ENCODE peak calls at places on chromosomes 16 and 17, in five cellular contexts. H, D, O, R and Z are unnamed samples.

GRCh38 chr17:47209499-47209898 is 351 bp downstream of the MYL4 start:
- DNase-seq in H (no peak), D (no peak), O (no peak), R (no peak), Z (no peak)

GRCh38 chr17:27644586-27644985 is 13.6 kb downstream of the LGALS9 start:
- DNase-seq in H (no peak), D (no peak), O (no peak), R (no peak), Z (peak)

GRCh38 chr17:67506966-67507365 is 129.9 kb downstream of the PITPNC1 start:
- DNase-seq in H (no peak), D (no peak), O (no peak), R (no peak), Z (no peak)

GRCh38 chr17:16912021-16912962 is 59.6 kb downstream of the TNFRSF13B start:
- DNase-seq in H (no peak), D (peak), O (no peak), R (no peak), Z (no peak)

GRCh38 chr17:13931752-13932477 is 137.4 kb upstream of the COX10 start:
- DNase-seq in H (no peak), D (peak), O (peak), R (no peak), Z (peak)

GRCh38 chr17:60086822-60087591 is 8.3 kb upstream of the HEATR6 start:
- DNase-seq in H (no peak), D (no peak), O (no peak), R (no peak), Z (peak)

GRCh38 chr16:15032547-15033308 is 23.1 kb downstream of the NTAN1 start:
- DNase-seq in H (no peak), D (no peak), O (no peak), R (no peak), Z (no peak)

GRCh38 chr17:40283662-40284061 is 4.0 kb upstream of the CDC6 start:
- DNase-seq in H (no peak), D (no peak), O (no peak), R (peak), Z (peak)

GRCh38 chr17:76529224-76529642 is 8.3 kb downstream of the CYGB start:
- DNase-seq in H (no peak), D (no peak), O (no peak), R (no peak), Z (peak)

GRCh38 chr16:3262517-3262916 is 6.1 kb upstream of the MEFV start:
- DNase-seq in H (no peak), D (no peak), O (no peak), R (no peak), Z (no peak)

GRCh38 chr16:50602531-50603205 is 54.5 kb downstream of the NKD1 start:
- DNase-seq in H (no peak), D (no peak), O (no peak), R (no peak), Z (peak)

GRCh38 chr16:50604610-50605009 is 56.4 kb downstream of the NKD1 start:
- DNase-seq in H (no peak), D (no peak), O (no peak), R (no peak), Z (no peak)

GRCh38 chr16:50603206-50604064 is 55.2 kb downstream of the NKD1 start:
- DNase-seq in H (no peak), D (no peak), O (no peak), R (no peak), Z (no peak)

GRCh38 chr16:50605733-50606430 is 57.7 kb downstream of the NKD1 start:
- DNase-seq in H (no peak), D (no peak), O (no peak), R (no peak), Z (no peak)

GRCh38 chr16:50604065-50604418 is 55.8 kb downstream of the NKD1 start:
- DNase-seq in H (no peak), D (no peak), O (no peak), R (no peak), Z (no peak)
- TF ChIP-seq CTCF in H (no peak), D (no peak), O (no peak), R (no peak), Z (no peak)

GRCh38 chr17:58539703-58540102 is 25.3 kb upstream of the MTMR4 start:
- DNase-seq in H (no peak), D (no peak), O (no peak), R (no peak), Z (no peak)
- TF ChIP-seq CTCF in H (no peak), D (no peak), O (no peak), R (no peak), Z (no peak)

GRCh38 chr17:50861822-50862528 is 4.2 kb downstream of the TOB1 start:
- DNase-seq in H (no peak), D (no peak), O (no peak), R (no peak), Z (no peak)
- TF ChIP-seq CTCF in H (no peak), D (no peak), O (no peak), R (no peak), Z (no peak)

DNA sequence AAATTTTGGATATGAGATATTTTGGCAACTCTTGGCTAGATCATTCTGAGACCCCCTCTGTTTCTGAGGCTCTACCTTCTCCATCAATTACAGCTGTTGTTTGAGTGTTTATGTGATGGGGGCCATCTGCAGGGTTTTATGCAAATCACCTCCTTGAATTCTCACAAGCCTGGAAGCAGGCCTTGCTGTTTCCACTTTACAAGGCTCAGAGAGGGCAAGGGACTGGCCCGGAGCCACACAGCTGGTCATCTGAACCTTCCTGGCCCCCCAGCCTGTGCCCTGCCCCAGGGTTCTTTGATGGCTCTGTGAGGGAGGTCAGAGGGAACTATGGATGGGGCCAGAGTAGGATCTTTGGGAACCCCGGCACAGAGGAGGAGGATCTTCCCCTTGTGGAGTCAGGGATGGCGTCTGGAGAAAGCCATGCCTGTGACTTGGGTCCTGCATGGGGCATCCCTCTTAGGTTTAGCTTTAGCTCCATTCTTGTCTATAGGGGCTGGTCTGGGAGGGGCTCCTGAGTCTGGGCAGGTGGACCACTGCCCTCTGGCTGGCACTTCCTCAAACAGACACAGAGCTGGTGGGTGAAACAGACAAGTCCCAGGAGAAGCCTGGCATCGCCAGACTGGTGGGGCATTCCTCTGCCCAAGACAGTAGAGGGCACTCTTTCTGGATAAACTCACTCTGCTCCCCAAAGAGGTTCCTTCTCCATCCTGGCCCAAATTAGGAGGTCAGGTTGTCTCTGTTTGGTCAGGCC is 26.2 kb downstream of the IL21R start:
- DNase-seq in H (no peak), D (no peak), O (no peak), R (no peak), Z (no peak)
- TF ChIP-seq CTCF in H (peak), D (no peak), O (no peak), R (peak), Z (no peak)

GRCh38 chr17:75065562-75066151 is 18.6 kb downstream of the KCTD2 start:
- DNase-seq in H (no peak), D (no peak), O (no peak), R (peak), Z (no peak)
- TF ChIP-seq CTCF in H (no peak), D (no peak), O (no peak), R (no peak), Z (no peak)